ENCODE peak calls at places on chromosomes 11 and 22, in six cellular contexts. W, Z, Y, O, V and T are unnamed samples.

GRCh38 chr11:112227002-112227401 is 774 bp downstream of the PTS start:
- DNase-seq in W (no peak), Z (no peak), Y (no peak), O (no peak), V (no peak), T (no peak)

GRCh38 chr11:106950067-106950491 is 68.2 kb downstream of the GUCY1A2 start:
- DNase-seq in W (no peak), Z (no peak), Y (no peak), O (no peak), V (no peak), T (no peak)

GRCh38 chr11:111429066-111429506 is 50.0 kb upstream of the POU2AF1 start:
- DNase-seq in W (peak), Z (peak), Y (peak), O (no peak), V (no peak), T (no peak)

GRCh38 chr22:49436056-49436455 is 391.6 kb downstream of the BRD1 start:
- DNase-seq in W (no peak), Z (no peak), Y (no peak), O (no peak), V (no peak), T (no peak)

GRCh38 chr11:128535468-128536457 is 51.6 kb downstream of the ETS1 start:
- DNase-seq in W (no peak), Z (no peak), Y (no peak), O (no peak), V (no peak), T (no peak)

GRCh38 chr11:35549787-35550186 is 24.4 kb upstream of the PAMR1 start:
- DNase-seq in W (no peak), Z (peak), Y (no peak), O (no peak), V (no peak), T (no peak)

GRCh38 chr22:50112151-50113118 is 22.6 kb downstream of the MOV10L1 start:
- DNase-seq in W (no peak), Z (peak), Y (no peak), O (no peak), V (no peak), T (no peak)

GRCh38 chr11:61610905-61611304 is 30.0 kb upstream of the SYT7 start:
- DNase-seq in W (no peak), Z (peak), Y (no peak), O (no peak), V (no peak), T (no peak)

GRCh38 chr22:36761553-36762240 is 14.2 kb downstream of the IFT27 start:
- DNase-seq in W (no peak), Z (no peak), Y (no peak), O (no peak), V (no peak), T (no peak)

GRCh38 chr11:12794556-12795230 is 120.5 kb downstream of the TEAD1 start:
- DNase-seq in W (no peak), Z (no peak), Y (no peak), O (no peak), V (no peak), T (no peak)

GRCh38 chr11:79167510-79168188 is 273.2 kb downstream of the TENM4 start:
- DNase-seq in W (no peak), Z (no peak), Y (no peak), O (no peak), V (no peak), T (no peak)

GRCh38 chr11:79119491-79120284 is 321.1 kb downstream of the TENM4 start:
- DNase-seq in W (no peak), Z (no peak), Y (no peak), O (no peak), V (no peak), T (no peak)

GRCh38 chr22:30245985-30246901 is at the start of gene LIF:
- DNase-seq in W (no peak), Z (peak), Y (peak), O (no peak), V (no peak), T (no peak)

GRCh38 chr11:17686185-17686980 is 33.0 kb upstream of the MYOD1 start:
- DNase-seq in W (no peak), Z (no peak), Y (no peak), O (no peak), V (no peak), T (no peak)

GRCh38 chr11:29061452-29061851 is 953.3 kb downstream of the METTL15 start:
- DNase-seq in W (no peak), Z (no peak), Y (no peak), O (no peak), V (no peak), T (no peak)

GRCh38 chr11:118691926-118692830 is 12.7 kb upstream of the TREH start:
- DNase-seq in W (peak), Z (peak), Y (peak), O (peak), V (peak), T (peak)

GRCh38 chr11:35911616-35912165 is 32.2 kb upstream of the LDLRAD3 start:
- DNase-seq in W (no peak), Z (no peak), Y (no peak), O (no peak), V (no peak), T (no peak)

GRCh38 chr11:7871056-7871455 is 60.0 kb downstream of the OR10A6 start:
- DNase-seq in W (no peak), Z (no peak), Y (no peak), O (no peak), V (no peak), T (no peak)

GRCh38 chr11:117256573-117256972 is 24.1 kb downstream of the RNF214 start:
- DNase-seq in W (no peak), Z (no peak), Y (no peak), O (no peak), V (no peak), T (no peak)

GRCh38 chr11:60699282-60699681 is at the start of gene MS4A8:
- DNase-seq in W (no peak), Z (no peak), Y (no peak), O (no peak), V (no peak), T (no peak)

GRCh38 chr11:1949302-1949701 is 2.2 kb downstream of the MRPL23 start:
- DNase-seq in W (no peak), Z (no peak), Y (no peak), O (no peak), V (no peak), T (no peak)

GRCh38 chr11:23095650-23096049 is 235.4 kb upstream of the CCDC179 start:
- DNase-seq in W (no peak), Z (no peak), Y (no peak), O (no peak), V (no peak), T (no peak)

GRCh38 chr22:38831166-38831945 is 12.5 kb downstream of the NPTXR start:
- DNase-seq in W (no peak), Z (peak), Y (no peak), O (no peak), V (no peak), T (no peak)

GRCh38 chr11:2730323-2731284 is 30.8 kb upstream of the KCNQ1OT1 start:
- DNase-seq in W (no peak), Z (no peak), Y (no peak), O (no peak), V (no peak), T (no peak)

GRCh38 chr22:36222887-36223450 is 16.4 kb downstream of the APOL2 start:
- DNase-seq in W (no peak), Z (no peak), Y (no peak), O (no peak), V (no peak), T (no peak)

GRCh38 chr22:49814164-49814686 is 13.4 kb downstream of the BRD1 start:
- DNase-seq in W (no peak), Z (no peak), Y (no peak), O (no peak), V (no peak), T (no peak)

GRCh38 chr11:47451990-47452389 is 3.1 kb upstream of the RAPSN start:
- DNase-seq in W (no peak), Z (no peak), Y (no peak), O (no peak), V (no peak), T (no peak)

GRCh38 chr11:59866397-59866796 is at the start of gene TCN1:
- DNase-seq in W (no peak), Z (no peak), Y (no peak), O (no peak), V (no peak), T (no peak)

GRCh38 chr11:125593113-125593761 is 585 bp downstream of the STT3A start:
- DNase-seq in W (no peak), Z (peak), Y (no peak), O (no peak), V (no peak), T (no peak)

GRCh38 chr11:102430158-102430836 is 22.3 kb downstream of the TMEM123 start:
- DNase-seq in W (no peak), Z (no peak), Y (no peak), O (no peak), V (no peak), T (no peak)

GRCh38 chr22:35752172-35752832 is 34.6 kb downstream of the APOL5 start:
- DNase-seq in W (no peak), Z (no peak), Y (no peak), O (no peak), V (no peak), T (no peak)

GRCh38 chr11:10429526-10429925 is 25.5 kb upstream of the AMPD3 start:
- DNase-seq in W (no peak), Z (no peak), Y (no peak), O (no peak), V (no peak), T (no peak)

GRCh38 chr22:17970205-17970708 is 54.1 kb downstream of the MICAL3 start:
- DNase-seq in W (no peak), Z (no peak), Y (no peak), O (no peak), V (no peak), T (no peak)

GRCh38 chr11:117984471-117984870 is 1.7 kb upstream of the IL10RA start:
- DNase-seq in W (no peak), Z (no peak), Y (no peak), O (no peak), V (no peak), T (no peak)

GRCh38 chr11:44519989-44520737 is 45.3 kb upstream of the CD82 start:
- DNase-seq in W (no peak), Z (no peak), Y (no peak), O (no peak), V (no peak), T (no peak)

GRCh38 chr22:42769574-42770447 is 49.1 kb upstream of the A4GALT start:
- DNase-seq in W (no peak), Z (no peak), Y (no peak), O (no peak), V (no peak), T (no peak)

GRCh38 chr11:126926376-126926791 is 74.2 kb downstream of the KIRREL3 start:
- DNase-seq in W (no peak), Z (peak), Y (no peak), O (no peak), V (no peak), T (no peak)

GRCh38 chr22:48662476-48663150 is 1165.1 kb downstream of the BRD1 start:
- DNase-seq in W (no peak), Z (no peak), Y (no peak), O (no peak), V (no peak), T (no peak)